ENCODE peak calls at places on chromosomes 12 and 14, in four cellular contexts. T is aorta; I is central memory CD4-positive, alpha-beta T cell; S is NCI-H1417. C is an unnamed sample.

GRCh38 chr12:29024117-29024516 is 125.0 kb upstream of the FAR2 start:
- DNase-seq in T (no peak), I (no peak), S (no peak), C (no peak)

GRCh38 chr12:98188649-98189048 is 326.7 kb upstream of the TMPO start:
- DNase-seq in T (no peak), I (no peak), S (no peak), C (no peak)

GRCh38 chr12:86777335-86777734 is 521.1 kb upstream of the MGAT4C start:
- DNase-seq in T (no peak), I (no peak), S (no peak), C (no peak)

GRCh38 chr12:109739747-109740693 is 26.4 kb downstream of the FAM222A start:
- DNase-seq in T (peak; percentile 43), I (no peak), S (no peak), C (no peak)

GRCh38 chr12:85920324-85920947 is 46.3 kb downstream of the NTS start:
- DNase-seq in T (no peak), I (peak; percentile 1), S (peak; percentile 7), C (peak; percentile 33)

GRCh38 chr14:31360919-31361662 is 59.3 kb downstream of the HEATR5A start:
- DNase-seq in T (no peak), I (no peak), S (no peak), C (no peak)

GRCh38 chr12:67671419-67671818 is 22.9 kb downstream of the DYRK2 start:
- DNase-seq in T (no peak), I (no peak), S (no peak), C (no peak)

GRCh38 chr12:121277367-121277744 is 19.2 kb downstream of the CAMKK2 start:
- DNase-seq in T (no peak), I (no peak), S (no peak), C (no peak)

GRCh38 chr12:130634866-130635265 is 81.2 kb downstream of the RIMBP2 start:
- DNase-seq in T (no peak), I (no peak), S (peak; percentile 49), C (no peak)

GRCh38 chr12:116920939-116921338 is 10.2 kb downstream of the FBXW8 start:
- DNase-seq in T (no peak), I (no peak), S (no peak), C (no peak)

GRCh38 chr14:21654215-21654614 is 580 bp downstream of the OR4E2 start:
- DNase-seq in T (no peak), I (no peak), S (no peak), C (no peak)

GRCh38 chr12:82009524-82009923 is 250.4 kb upstream of the PPFIA2 start:
- DNase-seq in T (no peak), I (no peak), S (no peak), C (no peak)

GRCh38 chr12:68514807-68515411 is 95.8 kb upstream of the RAP1B start:
- DNase-seq in T (no peak), I (no peak), S (no peak), C (no peak)

GRCh38 chr14:100581228-100582145 is 5.7 kb downstream of the BEGAIN start:
- DNase-seq in T (peak; percentile 62), I (no peak), S (no peak), C (no peak)

GRCh38 chr12:25313591-25313990 is 62.9 kb upstream of the KRAS start:
- DNase-seq in T (no peak), I (no peak), S (no peak), C (no peak)

GRCh38 chr12:43004908-43005307 is 415.4 kb upstream of the PRICKLE1 start:
- DNase-seq in T (no peak), I (no peak), S (no peak), C (no peak)

GRCh38 chr12:12927211-12928079 is 24.5 kb downstream of the GPRC5D start:
- DNase-seq in T (no peak), I (peak; percentile 39), S (peak; percentile 74), C (no peak)

GRCh38 chr12:46358325-46358700 is 14.3 kb downstream of the SLC38A2 start:
- DNase-seq in T (no peak), I (no peak), S (no peak), C (no peak)

GRCh38 chr14:24377126-24377525 is 9.1 kb downstream of the NFATC4 start:
- DNase-seq in T (no peak), I (no peak), S (no peak), C (no peak)

GRCh38 chr12:62239571-62239970 is 20.6 kb upstream of the USP15 start:
- DNase-seq in T (no peak), I (no peak), S (no peak), C (no peak)

GRCh38 chr12:20220339-20220738 is 148.0 kb upstream of the PDE3A start:
- DNase-seq in T (no peak), I (no peak), S (peak; percentile 13), C (peak; percentile 31)

GRCh38 chr12:96483116-96483515 is 6.3 kb upstream of the CFAP54 start:
- DNase-seq in T (no peak), I (no peak), S (no peak), C (no peak)

GRCh38 chr12:53231859-53232640 is at the start of gene RARG:
- DNase-seq in T (peak; percentile 92), I (peak; percentile 59), S (peak; percentile 28), C (no peak)

GRCh38 chr12:71756054-71756675 is 1.5 kb downstream of the RAB21 start:
- DNase-seq in T (no peak), I (no peak), S (no peak), C (no peak)

GRCh38 chr14:93269341-93270068 is 62.4 kb downstream of the UBR7 start:
- DNase-seq in T (no peak), I (no peak), S (no peak), C (no peak)